ENCODE peak calls at places on chromosomes 5 and 9, in seven cellular contexts. X is heart left ventricle; S is stimulated activated CD8-positive, alpha-beta memory T cell treated with anti-CD3 and anti-CD28 coated beads, Interleukin-7, amount 100 ng/mL, for 48 hours; Z is NCI-H82; W is H7; C is NCI-H524; N is GM12865. D is an unnamed sample.

GRCh38 chr9:34233691-34234090 is 54.8 kb downstream of the UBAP1 start:
- DNase-seq in X (no peak), S (no peak), Z (peak), W (no peak), C (peak), N (no peak), D (no peak)

GRCh38 chr5:83097582-83098265 is 20.4 kb downstream of the XRCC4 start:
- DNase-seq in X (no peak), S (no peak), Z (no peak), W (no peak), C (peak), N (peak), D (peak)

GRCh38 chr9:108683245-108683644 is 172.5 kb downstream of the ACTL7B start:
- DNase-seq in X (no peak), S (no peak), Z (no peak), W (no peak), C (no peak), N (no peak), D (no peak)

GRCh38 chr9:110104201-110104845 is 103.6 kb downstream of the C9orf152 start:
- DNase-seq in X (no peak), S (no peak), Z (no peak), W (no peak), C (no peak), N (peak), D (peak)

GRCh38 chr9:134205636-134206316 is 41.4 kb upstream of the RNU6ATAC start:
- DNase-seq in X (peak), S (no peak), Z (peak), W (peak), C (peak), N (no peak), D (peak)

GRCh38 chr9:91026266-91026665 is 224.6 kb downstream of the SYK start:
- DNase-seq in X (no peak), S (no peak), Z (no peak), W (no peak), C (no peak), N (no peak), D (no peak)

GRCh38 chr5:179115845-179116524 is 55.8 kb downstream of the ZNF354C start:
- DNase-seq in X (no peak), S (no peak), Z (no peak), W (no peak), C (no peak), N (no peak), D (no peak)

GRCh38 chr5:172511952-172512351 is 57.6 kb upstream of the SH3PXD2B start:
- DNase-seq in X (no peak), S (no peak), Z (no peak), W (no peak), C (no peak), N (no peak), D (no peak)

GRCh38 chr5:56025303-56025885 is 30.6 kb upstream of the IL6ST start:
- DNase-seq in X (no peak), S (no peak), Z (no peak), W (no peak), C (no peak), N (no peak), D (no peak)

GRCh38 chr5:28012538-28012937 is 974.2 kb upstream of the CDH9 start:
- DNase-seq in X (no peak), S (no peak), Z (peak), W (no peak), C (no peak), N (no peak), D (no peak)

GRCh38 chr9:115715656-115716055 is 437.9 kb upstream of the PAPPA start:
- DNase-seq in X (no peak), S (no peak), Z (no peak), W (no peak), C (peak), N (no peak), D (no peak)

GRCh38 chr5:37837101-37838032 is 2.5 kb downstream of the GDNF start:
- DNase-seq in X (peak), S (peak), Z (peak), W (peak), C (peak), N (peak), D (peak)

GRCh38 chr9:69412741-69413150 is 87.7 kb downstream of the ENTREP1 start:
- DNase-seq in X (peak), S (no peak), Z (peak), W (peak), C (peak), N (no peak), D (peak)

GRCh38 chr5:142621227-142621626 is 64.7 kb downstream of the FGF1 start:
- DNase-seq in X (no peak), S (no peak), Z (no peak), W (peak), C (no peak), N (no peak), D (peak)

GRCh38 chr5:129046151-129046550 is 48.4 kb upstream of the ISOC1 start:
- DNase-seq in X (no peak), S (no peak), Z (no peak), W (no peak), C (no peak), N (no peak), D (no peak)

GRCh38 chr5:111337688-111338087 is 113.5 kb downstream of the CAMK4 start:
- DNase-seq in X (no peak), S (no peak), Z (peak), W (no peak), C (peak), N (peak), D (no peak)

GRCh38 chr5:33313150-33313549 is 127.6 kb upstream of the TARS1 start:
- DNase-seq in X (no peak), S (no peak), Z (peak), W (no peak), C (no peak), N (no peak), D (no peak)

GRCh38 chr9:84932915-84933527 is 263.5 kb downstream of the NTRK2 start:
- DNase-seq in X (no peak), S (no peak), Z (peak), W (no peak), C (no peak), N (no peak), D (no peak)

GRCh38 chr5:31185951-31186350 is 7.5 kb upstream of the CDH6 start:
- DNase-seq in X (no peak), S (no peak), Z (no peak), W (no peak), C (no peak), N (no peak), D (no peak)

GRCh38 chr9:98906273-98907040 is 37.2 kb upstream of the COL15A1 start:
- DNase-seq in X (peak), S (no peak), Z (peak), W (no peak), C (peak), N (no peak), D (no peak)

D was measured in GM03348.